ENCODE peak calls at places on chromosome 7, in ten cellular contexts. One of them, this sample, is unnamed.
A peak's percentile ranks its signal among the peaks of the same experiment; 100 is the strongest.

GRCh38 chr7:106053109-106053508 is 59.0 kb downstream of the SYPL1 start:
- DNase-seq in foreskin keratinocyte: no peak
- DNase-seq in stimulated activated CD4-positive, alpha-beta T cell treated with anti-CD3 and anti-CD28 coated beads, Interleukin-4, amount 100 ng/mL, for 48 hours: no peak
- DNase-seq in activated T-cell treated with anti-CD3 and anti-CD28 coated beads for 48 hours: no peak
- DNase-seq in WTC11: no peak
- DNase-seq in bronchial epithelial cell: no peak
- DNase-seq in endothelial cell: no peak
- DNase-seq in ELR: no peak
- DNase-seq in activated CD8-positive, alpha-beta memory T cell treated with anti-CD3 and anti-CD28 coated beads for 24 hours: no peak
- DNase-seq in AG04450: no peak
- DNase-seq in this sample: no peak

GRCh38 chr7:5278781-5279180 is 4.0 kb upstream of the SLC29A4 start:
- DNase-seq in stimulated activated CD4-positive, alpha-beta T cell treated with anti-CD3 and anti-CD28 coated beads, Interleukin-4, amount 100 ng/mL, for 48 hours: no peak
- DNase-seq in foreskin keratinocyte: no peak
- DNase-seq in ELR: no peak
- DNase-seq in activated CD8-positive, alpha-beta memory T cell treated with anti-CD3 and anti-CD28 coated beads for 24 hours: no peak
- DNase-seq in endothelial cell: no peak
- DNase-seq in bronchial epithelial cell: no peak
- DNase-seq in activated T-cell treated with anti-CD3 and anti-CD28 coated beads for 48 hours: no peak
- DNase-seq in AG04450: no peak
- DNase-seq in WTC11: no peak
- DNase-seq in this sample: no peak

GRCh38 chr7:5429857-5430611 is 6.4 kb upstream of the TNRC18 start:
- DNase-seq in stimulated activated CD4-positive, alpha-beta T cell treated with anti-CD3 and anti-CD28 coated beads, Interleukin-4, amount 100 ng/mL, for 48 hours: no peak
- DNase-seq in AG04450: no peak
- DNase-seq in activated CD8-positive, alpha-beta memory T cell treated with anti-CD3 and anti-CD28 coated beads for 24 hours: no peak
- DNase-seq in activated T-cell treated with anti-CD3 and anti-CD28 coated beads for 48 hours: no peak
- DNase-seq in WTC11: no peak
- DNase-seq in ELR: peak; percentile 67
- DNase-seq in bronchial epithelial cell: peak; percentile 82
- DNase-seq in foreskin keratinocyte: peak; percentile 73
- DNase-seq in endothelial cell: no peak
- DNase-seq in this sample: no peak

GRCh38 chr7:82697897-82698296 is 254.3 kb upstream of the CACNA2D1 start:
- DNase-seq in WTC11: no peak
- DNase-seq in AG04450: no peak
- DNase-seq in stimulated activated CD4-positive, alpha-beta T cell treated with anti-CD3 and anti-CD28 coated beads, Interleukin-4, amount 100 ng/mL, for 48 hours: no peak
- DNase-seq in activated CD8-positive, alpha-beta memory T cell treated with anti-CD3 and anti-CD28 coated beads for 24 hours: no peak
- DNase-seq in endothelial cell: no peak
- DNase-seq in activated T-cell treated with anti-CD3 and anti-CD28 coated beads for 48 hours: no peak
- DNase-seq in ELR: peak; percentile 41
- DNase-seq in bronchial epithelial cell: peak; percentile 22
- DNase-seq in foreskin keratinocyte: no peak
- DNase-seq in this sample: no peak

GRCh38 chr7:81285142-81285871 is 366.5 kb upstream of the SEMA3C start:
- DNase-seq in stimulated activated CD4-positive, alpha-beta T cell treated with anti-CD3 and anti-CD28 coated beads, Interleukin-4, amount 100 ng/mL, for 48 hours: no peak
- DNase-seq in activated T-cell treated with anti-CD3 and anti-CD28 coated beads for 48 hours: no peak
- DNase-seq in WTC11: no peak
- DNase-seq in ELR: peak; percentile 88
- DNase-seq in bronchial epithelial cell: peak; percentile 78
- DNase-seq in endothelial cell: no peak
- DNase-seq in AG04450: peak; percentile 43
- DNase-seq in foreskin keratinocyte: peak; percentile 85
- DNase-seq in activated CD8-positive, alpha-beta memory T cell treated with anti-CD3 and anti-CD28 coated beads for 24 hours: no peak
- DNase-seq in this sample: no peak

GRCh38 chr7:17152698-17153097 is 145.8 kb upstream of the AHR start:
- DNase-seq in activated CD8-positive, alpha-beta memory T cell treated with anti-CD3 and anti-CD28 coated beads for 24 hours: no peak
- DNase-seq in endothelial cell: no peak
- DNase-seq in bronchial epithelial cell: no peak
- DNase-seq in ELR: no peak
- DNase-seq in AG04450: no peak
- DNase-seq in activated T-cell treated with anti-CD3 and anti-CD28 coated beads for 48 hours: no peak
- DNase-seq in stimulated activated CD4-positive, alpha-beta T cell treated with anti-CD3 and anti-CD28 coated beads, Interleukin-4, amount 100 ng/mL, for 48 hours: no peak
- DNase-seq in WTC11: no peak
- DNase-seq in foreskin keratinocyte: no peak
- DNase-seq in this sample: no peak

GRCh38 chr7:46210467-46210866 is 289.4 kb upstream of the IGFBP3 start:
- DNase-seq in ELR: peak; percentile 48
- DNase-seq in endothelial cell: no peak
- DNase-seq in WTC11: no peak
- DNase-seq in foreskin keratinocyte: no peak
- DNase-seq in AG04450: no peak
- DNase-seq in activated T-cell treated with anti-CD3 and anti-CD28 coated beads for 48 hours: no peak
- DNase-seq in stimulated activated CD4-positive, alpha-beta T cell treated with anti-CD3 and anti-CD28 coated beads, Interleukin-4, amount 100 ng/mL, for 48 hours: no peak
- DNase-seq in activated CD8-positive, alpha-beta memory T cell treated with anti-CD3 and anti-CD28 coated beads for 24 hours: no peak
- DNase-seq in bronchial epithelial cell: no peak
- DNase-seq in this sample: no peak

GRCh38 chr7:75650671-75651070 is 88.1 kb downstream of the HIP1 start:
- DNase-seq in foreskin keratinocyte: no peak
- DNase-seq in AG04450: no peak
- DNase-seq in endothelial cell: no peak
- DNase-seq in WTC11: no peak
- DNase-seq in stimulated activated CD4-positive, alpha-beta T cell treated with anti-CD3 and anti-CD28 coated beads, Interleukin-4, amount 100 ng/mL, for 48 hours: no peak
- DNase-seq in activated T-cell treated with anti-CD3 and anti-CD28 coated beads for 48 hours: no peak
- DNase-seq in bronchial epithelial cell: no peak
- DNase-seq in ELR: no peak
- DNase-seq in activated CD8-positive, alpha-beta memory T cell treated with anti-CD3 and anti-CD28 coated beads for 24 hours: no peak
- DNase-seq in this sample: no peak

GRCh38 chr7:45151131-45151684 is 6.4 kb upstream of the RAMP3 start:
- DNase-seq in activated T-cell treated with anti-CD3 and anti-CD28 coated beads for 48 hours: no peak
- DNase-seq in AG04450: no peak
- DNase-seq in bronchial epithelial cell: no peak
- DNase-seq in foreskin keratinocyte: no peak
- DNase-seq in stimulated activated CD4-positive, alpha-beta T cell treated with anti-CD3 and anti-CD28 coated beads, Interleukin-4, amount 100 ng/mL, for 48 hours: no peak
- DNase-seq in ELR: no peak
- DNase-seq in activated CD8-positive, alpha-beta memory T cell treated with anti-CD3 and anti-CD28 coated beads for 24 hours: no peak
- DNase-seq in WTC11: no peak
- DNase-seq in endothelial cell: no peak
- DNase-seq in this sample: no peak

GRCh38 chr7:34042406-34042805 is 137.1 kb downstream of the BMPER start:
- DNase-seq in WTC11: no peak
- DNase-seq in bronchial epithelial cell: no peak
- DNase-seq in AG04450: no peak
- DNase-seq in ELR: peak; percentile 82
- DNase-seq in activated CD8-positive, alpha-beta memory T cell treated with anti-CD3 and anti-CD28 coated beads for 24 hours: no peak
- DNase-seq in foreskin keratinocyte: no peak
- DNase-seq in activated T-cell treated with anti-CD3 and anti-CD28 coated beads for 48 hours: no peak
- DNase-seq in endothelial cell: no peak
- DNase-seq in stimulated activated CD4-positive, alpha-beta T cell treated with anti-CD3 and anti-CD28 coated beads, Interleukin-4, amount 100 ng/mL, for 48 hours: no peak
- DNase-seq in this sample: no peak

GRCh38 chr7:151631149-151631967 is 111.7 kb upstream of the RHEB start:
- DNase-seq in WTC11: peak; percentile 47
- DNase-seq in foreskin keratinocyte: no peak
- DNase-seq in bronchial epithelial cell: peak; percentile 50
- DNase-seq in stimulated activated CD4-positive, alpha-beta T cell treated with anti-CD3 and anti-CD28 coated beads, Interleukin-4, amount 100 ng/mL, for 48 hours: peak; percentile 12
- DNase-seq in endothelial cell: no peak
- DNase-seq in activated CD8-positive, alpha-beta memory T cell treated with anti-CD3 and anti-CD28 coated beads for 24 hours: no peak
- DNase-seq in ELR: peak; percentile 64
- DNase-seq in AG04450: no peak
- DNase-seq in activated T-cell treated with anti-CD3 and anti-CD28 coated beads for 48 hours: no peak
- DNase-seq in this sample: no peak

GRCh38 chr7:129252133-129252532 is 27.3 kb downstream of the AHCYL2 start:
- DNase-seq in AG04450: no peak
- DNase-seq in foreskin keratinocyte: no peak
- DNase-seq in stimulated activated CD4-positive, alpha-beta T cell treated with anti-CD3 and anti-CD28 coated beads, Interleukin-4, amount 100 ng/mL, for 48 hours: no peak
- DNase-seq in activated CD8-positive, alpha-beta memory T cell treated with anti-CD3 and anti-CD28 coated beads for 24 hours: no peak
- DNase-seq in endothelial cell: no peak
- DNase-seq in bronchial epithelial cell: no peak
- DNase-seq in activated T-cell treated with anti-CD3 and anti-CD28 coated beads for 48 hours: no peak
- DNase-seq in WTC11: no peak
- DNase-seq in ELR: no peak
- DNase-seq in this sample: no peak

GRCh38 chr7:118855290-118855689 is 630.8 kb downstream of the ANKRD7 start:
- DNase-seq in bronchial epithelial cell: no peak
- DNase-seq in WTC11: no peak
- DNase-seq in stimulated activated CD4-positive, alpha-beta T cell treated with anti-CD3 and anti-CD28 coated beads, Interleukin-4, amount 100 ng/mL, for 48 hours: no peak
- DNase-seq in endothelial cell: no peak
- DNase-seq in ELR: no peak
- DNase-seq in foreskin keratinocyte: no peak
- DNase-seq in activated CD8-positive, alpha-beta memory T cell treated with anti-CD3 and anti-CD28 coated beads for 24 hours: no peak
- DNase-seq in AG04450: no peak
- DNase-seq in activated T-cell treated with anti-CD3 and anti-CD28 coated beads for 48 hours: no peak
- DNase-seq in this sample: no peak

GRCh38 chr7:93011351-93012294 is 106.2 kb downstream of the SAMD9 start:
- DNase-seq in activated T-cell treated with anti-CD3 and anti-CD28 coated beads for 48 hours: no peak
- DNase-seq in ELR: peak; percentile 95
- DNase-seq in WTC11: no peak
- DNase-seq in bronchial epithelial cell: peak; percentile 95
- DNase-seq in stimulated activated CD4-positive, alpha-beta T cell treated with anti-CD3 and anti-CD28 coated beads, Interleukin-4, amount 100 ng/mL, for 48 hours: no peak
- DNase-seq in foreskin keratinocyte: peak; percentile 90
- DNase-seq in activated CD8-positive, alpha-beta memory T cell treated with anti-CD3 and anti-CD28 coated beads for 24 hours: no peak
- DNase-seq in AG04450: peak; percentile 89
- DNase-seq in endothelial cell: no peak
- DNase-seq in this sample: no peak

GRCh38 chr7:38542156-38542555 is 89.0 kb downstream of the AMPH start:
- DNase-seq in AG04450: peak; percentile 38
- DNase-seq in activated T-cell treated with anti-CD3 and anti-CD28 coated beads for 48 hours: no peak
- DNase-seq in stimulated activated CD4-positive, alpha-beta T cell treated with anti-CD3 and anti-CD28 coated beads, Interleukin-4, amount 100 ng/mL, for 48 hours: no peak
- DNase-seq in activated CD8-positive, alpha-beta memory T cell treated with anti-CD3 and anti-CD28 coated beads for 24 hours: no peak
- DNase-seq in bronchial epithelial cell: no peak
- DNase-seq in ELR: no peak
- DNase-seq in endothelial cell: no peak
- DNase-seq in WTC11: no peak
- DNase-seq in foreskin keratinocyte: no peak
- DNase-seq in this sample: no peak

GRCh38 chr7:156984209-156984891 is 26.1 kb downstream of the MNX1 start:
- DNase-seq in ELR: peak; percentile 35
- DNase-seq in foreskin keratinocyte: no peak
- DNase-seq in WTC11: no peak
- DNase-seq in AG04450: peak; percentile 8
- DNase-seq in activated CD8-positive, alpha-beta memory T cell treated with anti-CD3 and anti-CD28 coated beads for 24 hours: no peak
- DNase-seq in stimulated activated CD4-positive, alpha-beta T cell treated with anti-CD3 and anti-CD28 coated beads, Interleukin-4, amount 100 ng/mL, for 48 hours: no peak
- DNase-seq in activated T-cell treated with anti-CD3 and anti-CD28 coated beads for 48 hours: no peak
- DNase-seq in endothelial cell: no peak
- DNase-seq in bronchial epithelial cell: no peak
- DNase-seq in this sample: no peak

GRCh38 chr7:31049001-31049765 is 2.9 kb upstream of the ADCYAP1R1 start:
- DNase-seq in stimulated activated CD4-positive, alpha-beta T cell treated with anti-CD3 and anti-CD28 coated beads, Interleukin-4, amount 100 ng/mL, for 48 hours: no peak
- DNase-seq in bronchial epithelial cell: no peak
- DNase-seq in endothelial cell: no peak
- DNase-seq in foreskin keratinocyte: no peak
- DNase-seq in AG04450: no peak
- DNase-seq in activated CD8-positive, alpha-beta memory T cell treated with anti-CD3 and anti-CD28 coated beads for 24 hours: no peak
- DNase-seq in activated T-cell treated with anti-CD3 and anti-CD28 coated beads for 48 hours: no peak
- DNase-seq in ELR: no peak
- DNase-seq in WTC11: no peak
- DNase-seq in this sample: no peak

GRCh38 chr7:105776068-105776790 is 100.2 kb downstream of the ATXN7L1 start:
- DNase-seq in AG04450: peak; percentile 100
- DNase-seq in ELR: peak; percentile 99
- DNase-seq in WTC11: peak; percentile 83
- DNase-seq in activated CD8-positive, alpha-beta memory T cell treated with anti-CD3 and anti-CD28 coated beads for 24 hours: no peak
- DNase-seq in endothelial cell: no peak
- DNase-seq in foreskin keratinocyte: no peak
- DNase-seq in activated T-cell treated with anti-CD3 and anti-CD28 coated beads for 48 hours: no peak
- DNase-seq in stimulated activated CD4-positive, alpha-beta T cell treated with anti-CD3 and anti-CD28 coated beads, Interleukin-4, amount 100 ng/mL, for 48 hours: no peak
- DNase-seq in bronchial epithelial cell: peak; percentile 62
- DNase-seq in this sample: no peak

GRCh38 chr7:28787116-28787515 is 171.0 kb downstream of the TRIL start:
- DNase-seq in activated CD8-positive, alpha-beta memory T cell treated with anti-CD3 and anti-CD28 coated beads for 24 hours: no peak
- DNase-seq in AG04450: no peak
- DNase-seq in foreskin keratinocyte: no peak
- DNase-seq in WTC11: no peak
- DNase-seq in stimulated activated CD4-positive, alpha-beta T cell treated with anti-CD3 and anti-CD28 coated beads, Interleukin-4, amount 100 ng/mL, for 48 hours: no peak
- DNase-seq in activated T-cell treated with anti-CD3 and anti-CD28 coated beads for 48 hours: no peak
- DNase-seq in bronchial epithelial cell: no peak
- DNase-seq in endothelial cell: no peak
- DNase-seq in ELR: no peak
- DNase-seq in this sample: no peak

GRCh38 chr7:28301148-28301641 is 111.1 kb upstream of the CREB5 start:
- DNase-seq in stimulated activated CD4-positive, alpha-beta T cell treated with anti-CD3 and anti-CD28 coated beads, Interleukin-4, amount 100 ng/mL, for 48 hours: no peak
- DNase-seq in bronchial epithelial cell: peak; percentile 80
- DNase-seq in endothelial cell: no peak
- DNase-seq in AG04450: no peak
- DNase-seq in activated T-cell treated with anti-CD3 and anti-CD28 coated beads for 48 hours: no peak
- DNase-seq in WTC11: no peak
- DNase-seq in ELR: peak; percentile 35
- DNase-seq in foreskin keratinocyte: peak; percentile 40
- DNase-seq in activated CD8-positive, alpha-beta memory T cell treated with anti-CD3 and anti-CD28 coated beads for 24 hours: no peak
- DNase-seq in this sample: no peak

GRCh38 chr7:105001652-105002184 is 12.3 kb upstream of the KMT2E start:
- DNase-seq in ELR: no peak
- DNase-seq in endothelial cell: no peak
- DNase-seq in bronchial epithelial cell: no peak
- DNase-seq in activated T-cell treated with anti-CD3 and anti-CD28 coated beads for 48 hours: no peak
- DNase-seq in stimulated activated CD4-positive, alpha-beta T cell treated with anti-CD3 and anti-CD28 coated beads, Interleukin-4, amount 100 ng/mL, for 48 hours: no peak
- DNase-seq in WTC11: no peak
- DNase-seq in activated CD8-positive, alpha-beta memory T cell treated with anti-CD3 and anti-CD28 coated beads for 24 hours: no peak
- DNase-seq in AG04450: no peak
- DNase-seq in foreskin keratinocyte: no peak
- DNase-seq in this sample: no peak

GRCh38 chr7:101698964-101699363 is 69.9 kb upstream of the MYL10 start:
- DNase-seq in stimulated activated CD4-positive, alpha-beta T cell treated with anti-CD3 and anti-CD28 coated beads, Interleukin-4, amount 100 ng/mL, for 48 hours: no peak
- DNase-seq in foreskin keratinocyte: no peak
- DNase-seq in activated CD8-positive, alpha-beta memory T cell treated with anti-CD3 and anti-CD28 coated beads for 24 hours: no peak
- DNase-seq in ELR: no peak
- DNase-seq in bronchial epithelial cell: no peak
- DNase-seq in WTC11: no peak
- DNase-seq in activated T-cell treated with anti-CD3 and anti-CD28 coated beads for 48 hours: no peak
- DNase-seq in endothelial cell: no peak
- DNase-seq in AG04450: no peak
- DNase-seq in this sample: no peak

GRCh38 chr7:33868151-33868550 is 37.2 kb upstream of the BMPER start:
- DNase-seq in activated CD8-positive, alpha-beta memory T cell treated with anti-CD3 and anti-CD28 coated beads for 24 hours: no peak
- DNase-seq in AG04450: no peak
- DNase-seq in bronchial epithelial cell: peak; percentile 52
- DNase-seq in foreskin keratinocyte: no peak
- DNase-seq in stimulated activated CD4-positive, alpha-beta T cell treated with anti-CD3 and anti-CD28 coated beads, Interleukin-4, amount 100 ng/mL, for 48 hours: no peak
- DNase-seq in WTC11: no peak
- DNase-seq in endothelial cell: no peak
- DNase-seq in activated T-cell treated with anti-CD3 and anti-CD28 coated beads for 48 hours: no peak
- DNase-seq in ELR: peak; percentile 73
- DNase-seq in this sample: no peak

GRCh38 chr7:155217629-155218028 is 80.0 kb upstream of the INSIG1 start:
- DNase-seq in ELR: no peak
- DNase-seq in foreskin keratinocyte: no peak
- DNase-seq in bronchial epithelial cell: no peak
- DNase-seq in stimulated activated CD4-positive, alpha-beta T cell treated with anti-CD3 and anti-CD28 coated beads, Interleukin-4, amount 100 ng/mL, for 48 hours: no peak
- DNase-seq in AG04450: no peak
- DNase-seq in WTC11: no peak
- DNase-seq in activated T-cell treated with anti-CD3 and anti-CD28 coated beads for 48 hours: no peak
- DNase-seq in endothelial cell: no peak
- DNase-seq in activated CD8-positive, alpha-beta memory T cell treated with anti-CD3 and anti-CD28 coated beads for 24 hours: no peak
- DNase-seq in this sample: no peak

GRCh38 chr7:135253851-135254815 is 20.5 kb downstream of the STRA8 start:
- DNase-seq in activated T-cell treated with anti-CD3 and anti-CD28 coated beads for 48 hours: no peak
- DNase-seq in bronchial epithelial cell: peak; percentile 80
- DNase-seq in AG04450: peak; percentile 11
- DNase-seq in ELR: peak; percentile 74
- DNase-seq in endothelial cell: peak; percentile 12
- DNase-seq in activated CD8-positive, alpha-beta memory T cell treated with anti-CD3 and anti-CD28 coated beads for 24 hours: no peak
- DNase-seq in WTC11: no peak
- DNase-seq in foreskin keratinocyte: peak; percentile 44
- DNase-seq in stimulated activated CD4-positive, alpha-beta T cell treated with anti-CD3 and anti-CD28 coated beads, Interleukin-4, amount 100 ng/mL, for 48 hours: no peak
- DNase-seq in this sample: peak; percentile 89

GRCh38 chr7:10612950-10613349 is 360.7 kb upstream of the PHF14 start:
- DNase-seq in activated CD8-positive, alpha-beta memory T cell treated with anti-CD3 and anti-CD28 coated beads for 24 hours: no peak
- DNase-seq in ELR: no peak
- DNase-seq in stimulated activated CD4-positive, alpha-beta T cell treated with anti-CD3 and anti-CD28 coated beads, Interleukin-4, amount 100 ng/mL, for 48 hours: no peak
- DNase-seq in endothelial cell: no peak
- DNase-seq in bronchial epithelial cell: no peak
- DNase-seq in AG04450: no peak
- DNase-seq in foreskin keratinocyte: no peak
- DNase-seq in activated T-cell treated with anti-CD3 and anti-CD28 coated beads for 48 hours: no peak
- DNase-seq in WTC11: no peak
- DNase-seq in this sample: no peak

GRCh38 chr7:26489906-26490305 is 198.2 kb downstream of the SNX10 start:
- DNase-seq in activated CD8-positive, alpha-beta memory T cell treated with anti-CD3 and anti-CD28 coated beads for 24 hours: no peak
- DNase-seq in bronchial epithelial cell: no peak
- DNase-seq in activated T-cell treated with anti-CD3 and anti-CD28 coated beads for 48 hours: no peak
- DNase-seq in foreskin keratinocyte: no peak
- DNase-seq in AG04450: no peak
- DNase-seq in ELR: no peak
- DNase-seq in endothelial cell: no peak
- DNase-seq in WTC11: no peak
- DNase-seq in stimulated activated CD4-positive, alpha-beta T cell treated with anti-CD3 and anti-CD28 coated beads, Interleukin-4, amount 100 ng/mL, for 48 hours: no peak
- DNase-seq in this sample: no peak

GRCh38 chr7:102138676-102139075 is 148.0 kb upstream of the SH2B2 start:
- DNase-seq in foreskin keratinocyte: no peak
- DNase-seq in stimulated activated CD4-positive, alpha-beta T cell treated with anti-CD3 and anti-CD28 coated beads, Interleukin-4, amount 100 ng/mL, for 48 hours: no peak
- DNase-seq in WTC11: no peak
- DNase-seq in activated CD8-positive, alpha-beta memory T cell treated with anti-CD3 and anti-CD28 coated beads for 24 hours: no peak
- DNase-seq in AG04450: no peak
- DNase-seq in bronchial epithelial cell: no peak
- DNase-seq in ELR: no peak
- DNase-seq in activated T-cell treated with anti-CD3 and anti-CD28 coated beads for 48 hours: no peak
- DNase-seq in endothelial cell: no peak
- DNase-seq in this sample: no peak